ENCODE peak calls at places on chromosomes 16 and 17, in six cellular contexts. P, B, K, A, D and I are unnamed samples.
A peak's percentile ranks its signal among the peaks of the same experiment; 100 is the strongest.

GRCh38 chr17:45902892-45903346 is 8.6 kb downstream of the MAPT start:
- DNase-seq in P (no peak), B (no peak), K (no peak), A (no peak), D (peak; percentile 57), I (no peak)

GRCh38 chr17:48148029-48148759 is 40.6 kb downstream of the SNX11 start:
- DNase-seq in P (no peak), B (no peak), K (no peak), A (no peak), D (peak; percentile 36), I (no peak)

GRCh38 chr17:63480826-63481487 is 4.1 kb downstream of the ACE start:
- DNase-seq in P (no peak), B (no peak), K (no peak), A (no peak), D (no peak), I (no peak)

GRCh38 chr17:29929006-29929543 is 953 bp downstream of the SSH2 start:
- DNase-seq in P (no peak), B (peak; percentile 17), K (no peak), A (peak; percentile 75), D (peak; percentile 37), I (peak; percentile 69)

GRCh38 chr16:57534337-57534880 is 2.0 kb downstream of the CCDC102A start:
- DNase-seq in P (no peak), B (no peak), K (no peak), A (no peak), D (no peak), I (no peak)

GRCh38 chr16:68091604-68092261 is 6.6 kb downstream of the NFATC3 start:
- DNase-seq in P (no peak), B (no peak), K (peak; percentile 72), A (peak; percentile 41), D (no peak), I (no peak)

GRCh38 chr16:11621920-11622651 is 35.4 kb upstream of the LITAF start:
- DNase-seq in P (no peak), B (no peak), K (no peak), A (no peak), D (no peak), I (no peak)

GRCh38 chr17:62760059-62760887 is 47.8 kb downstream of the MARCHF10 start:
- DNase-seq in P (no peak), B (no peak), K (peak; percentile 73), A (no peak), D (peak; percentile 87), I (no peak)

GRCh38 chr17:57995076-57995956 is 7.3 kb upstream of the VEZF1 start:
- DNase-seq in P (no peak), B (peak; percentile 58), K (peak; percentile 81), A (peak; percentile 88), D (peak; percentile 69), I (peak; percentile 91)

GRCh38 chr16:71474864-71475263 is 12.8 kb upstream of the ZNF23 start:
- DNase-seq in P (no peak), B (no peak), K (peak; percentile 92), A (peak; percentile 81), D (peak; percentile 69), I (no peak)

GRCh38 chr16:79296491-79296890 is 304.0 kb downstream of the MAF start:
- DNase-seq in P (no peak), B (no peak), K (no peak), A (no peak), D (no peak), I (no peak)

GRCh38 chr17:79981661-79982101 is 54.0 kb downstream of the TBC1D16 start:
- DNase-seq in P (no peak), B (no peak), K (no peak), A (no peak), D (no peak), I (no peak)

GRCh38 chr16:23026777-23027362 is 122.4 kb downstream of the USP31 start:
- DNase-seq in P (no peak), B (peak; percentile 59), K (peak; percentile 25), A (peak; percentile 10), D (peak; percentile 30), I (peak; percentile 70)

GRCh38 chr17:78338860-78339259 is 21.0 kb downstream of the SOCS3 start:
- DNase-seq in P (no peak), B (no peak), K (no peak), A (no peak), D (peak; percentile 49), I (no peak)

GRCh38 chr16:68242926-68243858 is 2.0 kb upstream of the PLA2G15 start:
- DNase-seq in P (no peak), B (no peak), K (no peak), A (no peak), D (no peak), I (no peak)

GRCh38 chr16:23967018-23967417 is 131.2 kb downstream of the PRKCB start:
- DNase-seq in P (no peak), B (no peak), K (no peak), A (no peak), D (no peak), I (no peak)

GRCh38 chr17:61400786-61401279 is 1.2 kb downstream of the TBX2 start:
- DNase-seq in P (no peak), B (no peak), K (no peak), A (peak; percentile 50), D (no peak), I (no peak)

GRCh38 chr16:28163699-28164584 is 47.8 kb downstream of the XPO6 start:
- DNase-seq in P (no peak), B (no peak), K (peak; percentile 73), A (peak; percentile 31), D (no peak), I (peak; percentile 44)

GRCh38 chr17:82058230-82058854 is 6.6 kb downstream of the GPS1 start:
- DNase-seq in P (no peak), B (no peak), K (no peak), A (no peak), D (no peak), I (no peak)

GRCh38 chr17:7548585-7549400 is at the start of gene TNFSF12:
- DNase-seq in P (no peak), B (no peak), K (peak; percentile 7), A (peak; percentile 40), D (peak; percentile 44), I (peak; percentile 44)

GRCh38 chr16:67897231-67897630 is 4.2 kb downstream of the PSKH1 start:
- DNase-seq in P (no peak), B (no peak), K (peak; percentile 47), A (peak; percentile 55), D (no peak), I (no peak)

GRCh38 chr17:37055511-37055910 is 106.8 kb downstream of the AATF start:
- DNase-seq in P (no peak), B (no peak), K (no peak), A (no peak), D (no peak), I (no peak)
- H2AK5ac ChIP-seq in P (no peak overlapping the region), B (no peak overlapping the region), K (no peak overlapping the region), A (no peak overlapping the region), D (no peak overlapping the region), I (no peak overlapping the region)

DNA sequence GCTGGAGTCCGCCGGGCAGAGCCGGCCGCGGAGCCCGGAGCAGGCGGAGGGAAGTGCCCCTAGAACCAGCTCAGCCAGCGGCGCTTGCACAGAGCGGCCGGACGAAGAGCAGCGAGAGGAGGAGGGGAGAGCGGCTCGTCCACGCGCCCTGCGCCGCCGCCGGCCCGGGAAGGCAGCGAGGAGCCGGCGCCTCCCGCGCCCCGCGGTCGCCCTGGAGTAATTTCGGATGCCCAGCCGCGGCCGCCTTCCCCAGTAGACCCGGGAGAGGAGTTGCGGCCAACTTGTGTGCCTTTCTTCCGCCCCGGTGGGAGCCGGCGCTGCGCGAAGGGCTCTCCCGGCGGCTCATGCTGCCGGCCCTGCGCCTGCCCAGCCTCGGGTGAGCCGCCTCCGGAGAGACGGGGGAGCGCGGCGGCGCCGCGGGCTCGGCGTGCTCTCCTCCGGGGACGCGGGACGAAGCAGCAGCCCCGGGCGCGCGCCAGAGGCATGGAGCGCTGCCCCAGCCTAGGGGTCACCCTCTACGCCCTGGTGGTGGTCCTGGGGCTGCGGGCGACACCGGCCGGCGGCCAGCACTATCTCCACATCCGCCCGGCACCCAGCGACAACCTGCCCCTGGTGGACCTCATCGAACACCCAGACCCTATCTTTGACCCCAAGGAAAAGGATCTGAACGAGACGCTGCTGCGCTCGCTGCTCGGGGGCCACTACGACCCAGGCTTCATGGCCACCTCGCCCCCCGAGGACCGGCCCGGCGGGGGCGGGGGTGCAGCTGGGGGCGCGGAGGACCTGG is 435 bp downstream of the NOG start:
- DNase-seq in P (no peak), B (no peak), K (peak; percentile 71), A (peak; percentile 83), D (peak; percentile 74), I (no peak)
- H3K4me3 ChIP-seq in P (peak overlapping the region; percentile 75), B (peak overlapping the region; percentile 87), K (peak overlapping the region; percentile 68), A (peak overlapping the region; percentile 66), D (peak overlapping the region; percentile 95), I (peak overlapping the region; percentile 20)

GRCh38 chr16:2033057-2033911 is 6.6 kb downstream of the NHERF2 start:
- DNase-seq in P (no peak), B (no peak), K (peak; percentile 54), A (peak; percentile 74), D (no peak), I (peak; percentile 45)

GRCh38 chr16:2031081-2031577 is 4.4 kb downstream of the NHERF2 start:
- DNase-seq in P (no peak), B (no peak), K (no peak), A (no peak), D (no peak), I (no peak)

GRCh38 chr16:2030036-2030435 is 3.3 kb downstream of the NHERF2 start:
- DNase-seq in P (no peak), B (no peak), K (no peak), A (no peak), D (no peak), I (no peak)

GRCh38 chr16:2034695-2035430 is 8.2 kb downstream of the NHERF2 start:
- DNase-seq in P (no peak), B (no peak), K (no peak), A (no peak), D (no peak), I (no peak)

DNA sequence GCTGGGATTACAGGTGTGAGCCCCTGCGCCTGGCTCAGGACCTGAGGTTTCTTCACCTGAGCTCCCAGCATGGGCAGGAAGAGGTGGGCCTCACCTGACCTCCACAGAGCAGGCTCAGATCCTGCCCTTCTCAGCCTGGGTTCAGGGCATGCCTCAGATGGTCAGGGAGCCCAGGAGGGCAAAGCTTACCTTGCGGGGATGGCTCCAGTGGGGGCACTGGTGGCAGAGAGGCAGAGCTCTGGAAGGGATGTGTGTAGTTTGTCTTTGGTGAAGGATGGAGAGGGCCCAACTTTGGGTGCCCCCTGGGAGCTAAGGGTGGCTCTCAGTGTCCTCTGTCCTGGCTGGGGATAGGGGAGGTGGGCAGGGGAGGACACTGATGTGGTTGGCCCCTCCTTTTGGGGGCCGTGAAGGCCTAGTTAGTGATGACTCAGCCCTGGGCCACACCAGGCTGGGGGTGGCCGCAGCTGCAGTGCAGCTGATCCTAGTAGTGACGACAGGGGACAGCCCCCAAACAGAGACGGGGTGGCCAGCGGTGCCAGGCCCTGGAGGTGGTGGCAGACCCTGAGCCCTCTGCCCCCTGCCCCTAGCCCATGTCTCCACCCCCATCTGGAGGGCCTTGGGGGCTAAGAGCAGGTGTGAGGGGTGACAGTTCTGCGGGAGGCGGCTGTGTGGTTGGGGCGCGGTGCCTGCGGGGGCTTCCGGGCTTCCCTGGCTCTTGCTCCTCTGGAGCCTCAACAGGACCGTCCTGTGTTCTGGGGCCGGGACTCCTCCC is 5.8 kb downstream of the NHERF2 start:
- DNase-seq in P (no peak), B (no peak), K (peak; percentile 49), A (peak; percentile 66), D (no peak), I (no peak)
- H3K4me1 ChIP-seq in P (no peaks in the 10 kb centered on the region), B (peaks cover 21% of the 10 kb centered on the region), K (peaks cover 54% of the 10 kb centered on the region), A (peaks cover 86% of the 10 kb centered on the region), D (peaks cover 35% of the 10 kb centered on the region), I (no peaks in the 10 kb centered on the region)

DNA sequence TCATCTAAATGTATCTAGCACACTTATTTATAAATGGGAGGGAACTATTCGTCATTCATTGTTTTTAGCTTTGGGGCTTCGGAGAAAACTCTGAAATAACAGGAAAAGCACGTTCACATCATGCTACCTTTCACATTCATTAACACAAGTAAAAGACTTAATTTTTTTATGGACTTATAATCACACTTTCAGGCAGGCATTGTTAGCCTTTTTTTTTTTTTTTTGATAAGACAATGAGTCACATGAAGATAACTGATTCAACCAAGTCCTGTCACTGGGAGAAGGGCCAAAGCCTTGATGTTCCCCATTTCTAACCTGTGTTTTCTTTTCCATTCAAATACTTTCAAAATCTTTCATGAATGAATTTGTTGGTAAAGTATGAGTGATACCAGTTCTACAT is 631.3 kb upstream of the CA10 start:
- DNase-seq in P (no peak), B (no peak), K (no peak), A (no peak), D (no peak), I (no peak)
- H2AK5ac ChIP-seq in P (no peak overlapping the region), B (no peak overlapping the region), K (no peak overlapping the region), A (no peak overlapping the region), D (no peak overlapping the region), I (no peak overlapping the region)